ENCODE peak calls at places on chromosomes 6 and 20, in ten cellular contexts. I, S, F, H, O, T, D, G, E and C are unnamed samples.

GRCh38 chr6:134020071-134020470 is 32.4 kb downstream of the SLC2A12 start:
- DNase-seq in I (no peak), S (no peak), F (no peak), H (no peak), O (no peak), T (no peak), D (no peak), G (no peak), E (no peak), C (no peak)

GRCh38 chr20:51528263-51529026 is 14.1 kb downstream of the NFATC2 start:
- DNase-seq in I (no peak), S (no peak), F (no peak), H (no peak), O (no peak), T (no peak), D (no peak), G (no peak), E (no peak), C (no peak)

GRCh38 chr6:42338573-42339218 is 113.0 kb downstream of the TRERF1 start:
- DNase-seq in I (peak; percentile 94), S (no peak), F (no peak), H (peak; percentile 50), O (no peak), T (peak; percentile 83), D (peak; percentile 20), G (no peak), E (no peak), C (no peak)

GRCh38 chr6:25689966-25690365 is 38.0 kb downstream of the SCGN start:
- DNase-seq in I (no peak), S (no peak), F (no peak), H (no peak), O (no peak), T (no peak), D (no peak), G (no peak), E (no peak), C (no peak)

GRCh38 chr6:162708971-162709370 is 18.6 kb downstream of the PRKN start:
- DNase-seq in I (no peak), S (no peak), F (no peak), H (no peak), O (no peak), T (no peak), D (no peak), G (no peak), E (no peak), C (no peak)

GRCh38 chr20:24872291-24873014 is 76.6 kb upstream of the CST7 start:
- DNase-seq in I (no peak), S (no peak), F (no peak), H (no peak), O (no peak), T (no peak), D (no peak), G (no peak), E (no peak), C (peak; percentile 83)

GRCh38 chr6:167933290-167933689 is 64.2 kb upstream of the KIF25 start:
- DNase-seq in I (no peak), S (no peak), F (no peak), H (no peak), O (no peak), T (no peak), D (no peak), G (no peak), E (no peak), C (no peak)

GRCh38 chr6:47360388-47360787 is 50.7 kb upstream of the TNFRSF21 start:
- DNase-seq in I (no peak), S (no peak), F (no peak), H (no peak), O (no peak), T (no peak), D (peak; percentile 6), G (no peak), E (no peak), C (no peak)

GRCh38 chr6:149015224-149015876 is 268.5 kb downstream of the UST start:
- DNase-seq in I (peak; percentile 76), S (no peak), F (no peak), H (no peak), O (no peak), T (no peak), D (no peak), G (no peak), E (no peak), C (no peak)

GRCh38 chr6:156544046-156544445 is 233.1 kb upstream of the ARID1B start:
- DNase-seq in I (no peak), S (no peak), F (no peak), H (no peak), O (no peak), T (no peak), D (no peak), G (no peak), E (no peak), C (peak; percentile 53)

GRCh38 chr20:5119143-5119434 is 669 bp downstream of the PCNA start:
- DNase-seq in I (no peak), S (no peak), F (no peak), H (no peak), O (no peak), T (no peak), D (no peak), G (no peak), E (no peak), C (no peak)

DNA sequence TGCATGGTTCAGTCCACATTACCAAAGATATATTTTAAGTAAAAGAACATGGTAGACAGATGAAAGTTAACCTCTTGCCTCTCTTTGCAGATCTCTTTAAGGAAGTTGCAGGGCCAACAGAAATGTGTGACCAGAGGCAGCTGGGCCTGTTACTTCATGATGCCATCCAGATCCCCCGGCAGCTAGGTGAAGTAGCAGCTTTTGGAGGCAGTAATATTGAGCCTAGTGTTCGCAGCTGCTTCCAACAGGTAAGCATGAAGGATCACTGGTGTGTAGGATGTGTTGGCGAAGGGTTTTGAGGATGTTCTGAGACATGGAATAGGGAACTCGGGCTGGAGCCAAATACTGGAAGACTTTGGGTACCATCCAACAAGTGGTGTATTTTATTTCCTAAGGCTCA is 508.6 kb downstream of the UTRN start:
- DNase-seq in I (no peak), S (no peak), F (no peak), H (no peak), O (no peak), T (no peak), D (no peak), G (no peak), E (no peak), C (no peak)
- H3K4me3 ChIP-seq in I (no peak overlapping the region), S (no peak overlapping the region), F (no peak overlapping the region), H (no peak overlapping the region), O (no peak overlapping the region), T (no peak overlapping the region), D (no peak overlapping the region), G (no peak overlapping the region), E (no peak overlapping the region), C (no peak overlapping the region)

DNA sequence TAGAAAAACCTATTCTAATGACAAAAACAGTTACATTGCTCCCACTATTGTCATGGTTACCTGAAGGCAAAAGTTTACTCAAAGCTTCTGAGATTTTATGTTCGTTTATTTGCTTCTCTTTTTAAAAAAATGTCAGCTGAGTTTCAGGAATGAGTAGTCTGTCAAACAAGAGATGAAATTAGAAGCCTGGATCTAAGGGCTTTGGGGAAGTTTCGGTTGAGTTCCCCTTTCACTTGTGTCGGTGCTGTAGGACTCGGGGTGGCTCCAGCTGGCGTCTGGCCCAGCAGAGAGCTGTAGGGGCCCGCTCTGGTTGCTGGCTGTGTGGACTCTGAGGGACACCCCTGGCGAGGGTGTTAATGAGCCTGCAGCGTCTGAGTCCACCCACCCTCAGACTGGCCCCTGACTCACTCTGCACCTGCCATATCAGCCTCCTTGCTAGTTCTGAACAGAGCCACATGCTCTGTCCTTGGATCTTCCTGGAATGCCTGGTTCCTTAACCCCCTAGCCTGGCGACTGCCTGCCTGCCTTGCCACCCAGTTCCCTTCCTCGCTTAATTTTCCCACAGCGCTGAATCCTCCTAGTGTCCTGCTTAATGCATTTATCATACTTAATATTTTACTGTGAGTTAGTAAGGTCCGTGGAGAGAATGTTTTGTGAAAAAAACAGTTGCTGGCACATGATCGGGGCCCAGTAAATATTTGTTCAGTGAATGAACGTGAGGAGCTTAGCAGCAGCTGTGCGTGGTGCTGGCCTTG is 1.4 kb downstream of the DNAJC5 start:
- DNase-seq in I (peak; percentile 11), S (peak; percentile 57), F (peak; percentile 81), H (peak; percentile 67), O (peak; percentile 56), T (no peak), D (peak; percentile 66), G (peak; percentile 73), E (peak; percentile 24), C (no peak)
- H3K27ac ChIP-seq in I (peak overlapping the region; percentile 44), S (no peak overlapping the region), F (peak overlapping the region; percentile 95), H (peak overlapping the region; percentile 69), O (peak overlapping the region; percentile 79), T (no peak overlapping the region), D (peak overlapping the region; percentile 78), G (peak overlapping the region; percentile 72), E (no peak overlapping the region), C (peak overlapping the region; percentile 76)

GRCh38 chr6:111070407-111070743 is 16.9 kb upstream of the SLC16A10 start:
- DNase-seq in I (no peak), S (no peak), F (no peak), H (no peak), O (no peak), T (no peak), D (no peak), G (no peak), E (no peak), C (no peak)
- H3K4me3 ChIP-seq in I (no peak overlapping the region), S (no peak overlapping the region), F (no peak overlapping the region), H (no peak overlapping the region), O (no peak overlapping the region), T (no peak overlapping the region), D (no peak overlapping the region), G (no peak overlapping the region), E (no peak overlapping the region), C (no peak overlapping the region)

GRCh38 chr20:44070139-44070900 is 116.7 kb downstream of the JPH2 start:
- DNase-seq in I (no peak), S (no peak), F (peak; percentile 23), H (no peak), O (no peak), T (no peak), D (no peak), G (no peak), E (no peak), C (peak; percentile 86)

GRCh38 chr20:44067650-44068081 is 119.3 kb downstream of the JPH2 start:
- DNase-seq in I (no peak), S (no peak), F (peak; percentile 21), H (no peak), O (peak; percentile 21), T (no peak), D (no peak), G (peak; percentile 33), E (no peak), C (peak; percentile 84)

GRCh38 chr20:44068311-44068710 is 118.7 kb downstream of the JPH2 start:
- DNase-seq in I (no peak), S (no peak), F (no peak), H (no peak), O (peak; percentile 5), T (no peak), D (no peak), G (peak; percentile 49), E (no peak), C (no peak)

GRCh38 chr20:44069203-44069931 is 117.6 kb downstream of the JPH2 start:
- DNase-seq in I (peak; percentile 34), S (no peak), F (peak; percentile 30), H (no peak), O (peak; percentile 28), T (no peak), D (no peak), G (peak; percentile 28), E (no peak), C (peak; percentile 89)

DNA sequence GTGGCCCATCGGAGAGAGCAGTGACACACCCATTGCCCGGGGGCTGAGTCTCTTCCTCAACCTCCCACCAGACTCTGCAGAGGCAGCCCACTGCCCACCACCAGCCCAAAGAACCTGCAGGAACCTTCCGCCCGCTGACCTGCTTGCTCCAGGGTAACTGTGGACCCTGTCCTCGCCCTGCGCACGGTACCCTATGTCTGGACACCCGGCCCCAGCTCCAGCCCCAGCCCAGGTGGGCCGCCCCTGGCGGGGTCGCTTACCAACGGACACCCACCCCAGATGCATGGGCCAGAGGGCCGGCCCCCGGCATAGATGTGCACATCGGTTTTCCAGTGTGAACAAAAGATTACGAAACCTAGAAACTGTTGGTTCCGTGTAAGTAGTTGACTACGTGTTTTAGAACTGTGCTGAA is 118.2 kb downstream of the JPH2 start:
- DNase-seq in I (no peak), S (no peak), F (peak; percentile 26), H (no peak), O (peak; percentile 26), T (no peak), D (no peak), G (peak; percentile 45), E (no peak), C (no peak)
- H3K27ac ChIP-seq in I (no peak overlapping the region), S (no peak overlapping the region), F (peak overlapping the region; percentile 72), H (no peak overlapping the region), O (no peak overlapping the region), T (no peak overlapping the region), D (no peak overlapping the region), G (no peak overlapping the region), E (no peak overlapping the region), C (no peak overlapping the region)